ENCODE peak calls at places on chromosomes 3 and 15, in ten cellular contexts. E is cardiac septum; B is OCI-LY7; I is esophagus squamous epithelium; Z is stimulated activated naive B cell treated with anti-CD40 and anti-IgM and Interleukin-4, amounts not matched to agents 10 μg/mL and 1 μg/mL and 100 μg/mL, for 72 hours; C is NCI-H1417; Q is NCI-H2081; M is activated naive CD4-positive, alpha-beta T cell; K is AG09309; H is NAMALWA. P is an unnamed sample.
A peak's percentile ranks its signal among the peaks of the same experiment; 100 is the strongest.

GRCh38 chr3:108150200-108150599 is 59.4 kb upstream of the CD47 start:
- DNase-seq in C (no peak), Q (no peak), Z (no peak), B (no peak), M (no peak), H (no peak), E (no peak), K (no peak), I (no peak), P (no peak)

GRCh38 chr3:36944641-36945270 is at the start of gene TRANK1:
- DNase-seq in Q (peak; percentile 0), B (peak; percentile 82), H (peak; percentile 71), E (peak; percentile 83), I (peak; percentile 6), K (no peak), Z (peak; percentile 78), C (peak; percentile 65), M (peak; percentile 32), P (no peak)

GRCh38 chr3:47838503-47838902 is 35.6 kb downstream of the DHX30 start:
- DNase-seq in I (no peak), M (no peak), Q (no peak), C (no peak), H (no peak), Z (no peak), E (no peak), K (no peak), B (no peak), P (no peak)

GRCh38 chr3:125236331-125236903 is 23.9 kb upstream of the SLC12A8 start:
- DNase-seq in E (no peak), B (no peak), M (no peak), H (no peak), C (no peak), Z (no peak), Q (no peak), I (no peak), K (no peak), P (no peak)

GRCh38 chr3:42702982-42703694 is 540 bp upstream of the HHATL start:
- DNase-seq in B (no peak), M (no peak), Q (no peak), H (no peak), C (no peak), Z (no peak), I (no peak), K (no peak), E (no peak), P (no peak)

GRCh38 chr15:27746556-27746955 is 352.6 kb downstream of the OCA2 start:
- DNase-seq in C (no peak), H (no peak), M (no peak), E (no peak), K (no peak), Z (no peak), I (no peak), Q (no peak), B (no peak), P (no peak)

GRCh38 chr3:9251055-9251786 is 1.8 kb upstream of the SRGAP3 start:
- DNase-seq in Q (no peak), E (peak; percentile 82), H (no peak), C (no peak), M (no peak), B (no peak), Z (no peak), K (no peak), I (no peak), P (no peak)

GRCh38 chr3:4614070-4614469 is 120.9 kb downstream of the ITPR1 start:
- DNase-seq in B (no peak), Q (no peak), E (no peak), M (no peak), H (no peak), K (no peak), I (no peak), Z (no peak), C (no peak), P (no peak)

GRCh38 chr15:81257435-81257834 is 60.8 kb downstream of the IL16 start:
- DNase-seq in Q (no peak), E (no peak), M (no peak), I (no peak), C (no peak), K (no peak), B (no peak), H (no peak), Z (no peak), P (no peak)

GRCh38 chr3:78506581-78507195 is 1261.1 kb downstream of the ROBO1 start:
- DNase-seq in Q (no peak), K (peak; percentile 65), I (no peak), C (peak; percentile 18), M (no peak), E (no peak), B (no peak), H (no peak), Z (no peak), P (no peak)

GRCh38 chr15:52093539-52094502 is 18.8 kb downstream of the BCL2L10 start:
- DNase-seq in H (no peak), Z (no peak), Q (no peak), E (no peak), C (no peak), I (no peak), B (no peak), M (no peak), K (peak; percentile 82), P (no peak)

GRCh38 chr3:147388395-147389264 is 17.7 kb downstream of the ZIC4 start:
- DNase-seq in Z (no peak), H (no peak), K (no peak), C (no peak), I (no peak), B (no peak), Q (no peak), E (no peak), M (no peak), P (no peak)

GRCh38 chr3:9298236-9298635 is 48.8 kb upstream of the SRGAP3 start:
- DNase-seq in K (no peak), M (no peak), B (no peak), Q (no peak), H (no peak), E (no peak), Z (no peak), I (no peak), C (no peak), P (no peak)

GRCh38 chr15:61835476-61836106 is 224.7 kb downstream of the VPS13C start:
- DNase-seq in C (peak; percentile 78), E (no peak), M (no peak), Z (peak; percentile 26), H (peak; percentile 56), K (no peak), I (no peak), Q (peak; percentile 63), B (peak; percentile 43), P (peak; percentile 59)

GRCh38 chr3:128348805-128349531 is 117.7 kb downstream of the DNAJB8 start:
- DNase-seq in K (no peak), H (peak; percentile 24), I (no peak), E (no peak), Q (no peak), Z (peak; percentile 5), M (no peak), C (peak; percentile 38), B (peak; percentile 54), P (no peak)

GRCh38 chr15:75067123-75067854 is 43.9 kb downstream of the PPCDC start:
- DNase-seq in Q (no peak), M (no peak), B (no peak), H (no peak), C (no peak), Z (peak; percentile 50), K (no peak), I (no peak), E (no peak), P (no peak)

GRCh38 chr3:100609305-100609704 is at the start of gene ADGRG7:
- DNase-seq in I (no peak), M (no peak), B (no peak), Z (no peak), H (no peak), C (no peak), E (no peak), Q (no peak), K (no peak), P (no peak)

GRCh38 chr15:75820206-75820605 is 23.0 kb upstream of the UBE2Q2 start:
- DNase-seq in B (no peak), I (no peak), E (no peak), M (no peak), K (no peak), Z (no peak), H (no peak), Q (no peak), C (no peak), P (no peak)

GRCh38 chr3:38541800-38542199 is 45.7 kb downstream of the EXOG start:
- DNase-seq in K (no peak), B (no peak), M (no peak), Q (no peak), Z (no peak), C (peak; percentile 88), H (no peak), E (peak; percentile 78), I (no peak), P (no peak)

GRCh38 chr15:55289573-55290360 is at the start of gene RAB27A:
- DNase-seq in I (no peak), Q (peak; percentile 41), K (no peak), Z (peak; percentile 69), C (peak; percentile 48), M (peak; percentile 44), B (peak; percentile 62), E (peak; percentile 93), H (peak; percentile 14), P (peak; percentile 37)

GRCh38 chr3:56682458-56683121 is 475 bp downstream of the TASOR start:
- DNase-seq in H (peak; percentile 76), Z (peak; percentile 71), E (peak; percentile 86), B (peak; percentile 86), C (peak; percentile 85), Q (peak; percentile 46), I (peak; percentile 40), M (peak; percentile 66), K (peak; percentile 23), P (peak; percentile 22)

GRCh38 chr3:116057403-116058006 is 387.8 kb downstream of the LSAMP start:
- DNase-seq in B (no peak), H (no peak), M (no peak), K (no peak), E (no peak), I (no peak), Q (no peak), C (no peak), Z (no peak), P (no peak)

GRCh38 chr3:139732729-139733128 is 55.0 kb upstream of the NMNAT3 start:
- DNase-seq in C (no peak), M (no peak), Z (no peak), H (no peak), Q (no peak), B (no peak), K (no peak), E (no peak), I (no peak), P (no peak)

GRCh38 chr3:159828542-159828943 is 160.1 kb upstream of the IL12A start:
- DNase-seq in B (peak; percentile 29), E (no peak), I (no peak), M (no peak), K (no peak), Q (peak; percentile 75), H (peak; percentile 60), C (peak; percentile 80), Z (no peak), P (peak; percentile 71)

GRCh38 chr3:75332784-75333183 is 331.3 kb upstream of the FRG2C start:
- DNase-seq in E (no peak), I (no peak), Q (no peak), B (no peak), Z (no peak), K (peak; percentile 35), C (no peak), H (no peak), M (no peak), P (no peak)

GRCh38 chr15:36988947-36989346 is 111.4 kb downstream of the MEIS2 start:
- DNase-seq in E (no peak), K (no peak), C (no peak), M (no peak), Z (no peak), B (no peak), I (no peak), H (no peak), Q (no peak), P (no peak)

GRCh38 chr15:57367556-57367955 is 8.7 kb upstream of the CGNL1 start:
- DNase-seq in H (no peak), Q (no peak), I (no peak), E (no peak), B (no peak), Z (no peak), M (no peak), K (no peak), C (no peak), P (no peak)

GRCh38 chr3:13218541-13218908 is 145.3 kb upstream of the IQSEC1 start:
- DNase-seq in Z (no peak), B (no peak), H (no peak), C (no peak), K (no peak), I (no peak), M (no peak), Q (no peak), E (no peak), P (no peak)